ENCODE peak calls at places on chromosome 6, in five cellular contexts. One of them, this sample, is unnamed.

GRCh38 chr6:15915508-15916178 is 213.2 kb upstream of the MYLIP start:
- DNase-seq in fibroblast of lung: no peak
- DNase-seq in GM23338: no peak
- DNase-seq in GM23248: no peak
- DNase-seq in HCT116: no peak
- DNase-seq in this sample: no peak

GRCh38 chr6:55868910-55869479 is 6.4 kb downstream of the BMP5 start:
- DNase-seq in fibroblast of lung: no peak
- DNase-seq in GM23338: no peak
- DNase-seq in GM23248: no peak
- DNase-seq in HCT116: peak
- DNase-seq in this sample: peak

GRCh38 chr6:112237644-112238043 is 16.7 kb downstream of the LAMA4 start:
- DNase-seq in fibroblast of lung: peak
- DNase-seq in GM23338: no peak
- DNase-seq in GM23248: peak
- DNase-seq in HCT116: no peak
- DNase-seq in this sample: no peak

GRCh38 chr6:136587527-136587926 is 37.3 kb upstream of the MAP7 start:
- DNase-seq in fibroblast of lung: peak
- DNase-seq in GM23338: no peak
- DNase-seq in GM23248: peak
- DNase-seq in HCT116: no peak
- DNase-seq in this sample: no peak

GRCh38 chr6:12136905-12137304 is 124.8 kb downstream of the HIVEP1 start:
- DNase-seq in fibroblast of lung: peak
- DNase-seq in GM23338: no peak
- DNase-seq in GM23248: peak
- DNase-seq in HCT116: no peak
- DNase-seq in this sample: no peak

GRCh38 chr6:31946370-31946885 is 533 bp downstream of the CFB start:
- DNase-seq in fibroblast of lung: no peak
- DNase-seq in GM23338: no peak
- DNase-seq in GM23248: no peak
- DNase-seq in HCT116: no peak
- DNase-seq in this sample: no peak

GRCh38 chr6:34025112-34025807 is 120.6 kb downstream of the GRM4 start:
- DNase-seq in fibroblast of lung: no peak
- DNase-seq in GM23338: no peak
- DNase-seq in GM23248: peak
- DNase-seq in HCT116: no peak
- DNase-seq in this sample: no peak

GRCh38 chr6:36698871-36699271 is 1.2 kb downstream of the RAB44 start:
- DNase-seq in fibroblast of lung: no peak
- DNase-seq in GM23338: no peak
- DNase-seq in GM23248: no peak
- DNase-seq in HCT116: no peak
- DNase-seq in this sample: no peak

GRCh38 chr6:79062708-79063107 is 15.3 kb downstream of the PHIP start:
- DNase-seq in fibroblast of lung: no peak
- DNase-seq in GM23338: no peak
- DNase-seq in GM23248: no peak
- DNase-seq in HCT116: no peak
- DNase-seq in this sample: no peak

GRCh38 chr6:144216668-144217218 is 66.4 kb downstream of the STX11 start:
- DNase-seq in fibroblast of lung: no peak
- DNase-seq in GM23338: peak
- DNase-seq in GM23248: no peak
- DNase-seq in HCT116: no peak
- DNase-seq in this sample: no peak

GRCh38 chr6:166581091-166581511 is 5.4 kb downstream of the RAMACL start:
- DNase-seq in fibroblast of lung: no peak
- DNase-seq in GM23338: no peak
- DNase-seq in GM23248: no peak
- DNase-seq in HCT116: no peak
- DNase-seq in this sample: no peak

GRCh38 chr6:40545954-40546353 is 41.2 kb downstream of the LRFN2 start:
- DNase-seq in fibroblast of lung: no peak
- DNase-seq in GM23338: peak
- DNase-seq in GM23248: no peak
- DNase-seq in HCT116: no peak
- DNase-seq in this sample: no peak

GRCh38 chr6:33668914-33669313 is 42.6 kb downstream of the UQCC2 start:
- DNase-seq in fibroblast of lung: no peak
- DNase-seq in GM23338: no peak
- DNase-seq in GM23248: no peak
- DNase-seq in HCT116: no peak
- DNase-seq in this sample: peak

GRCh38 chr6:108027594-108027993 is 46.9 kb downstream of the OSTM1 start:
- DNase-seq in fibroblast of lung: peak
- DNase-seq in GM23338: peak
- DNase-seq in GM23248: peak
- DNase-seq in HCT116: peak
- DNase-seq in this sample: peak

GRCh38 chr6:115969207-115969929 is 91.3 kb downstream of the FRK start:
- DNase-seq in fibroblast of lung: no peak
- DNase-seq in GM23338: peak
- DNase-seq in GM23248: peak
- DNase-seq in HCT116: no peak
- DNase-seq in this sample: no peak

GRCh38 chr6:33929575-33930288 is 125.9 kb upstream of the MLN start:
- DNase-seq in fibroblast of lung: peak
- DNase-seq in GM23338: no peak
- DNase-seq in GM23248: no peak
- DNase-seq in HCT116: no peak
- DNase-seq in this sample: no peak

GRCh38 chr6:101626264-101626663 is 232.8 kb downstream of the GRIK2 start:
- DNase-seq in fibroblast of lung: no peak
- DNase-seq in GM23338: peak
- DNase-seq in GM23248: no peak
- DNase-seq in HCT116: no peak
- DNase-seq in this sample: no peak

GRCh38 chr6:40472354-40472753 is 114.8 kb downstream of the LRFN2 start:
- DNase-seq in fibroblast of lung: no peak
- DNase-seq in GM23338: no peak
- DNase-seq in GM23248: no peak
- DNase-seq in HCT116: no peak
- DNase-seq in this sample: no peak

DNA sequence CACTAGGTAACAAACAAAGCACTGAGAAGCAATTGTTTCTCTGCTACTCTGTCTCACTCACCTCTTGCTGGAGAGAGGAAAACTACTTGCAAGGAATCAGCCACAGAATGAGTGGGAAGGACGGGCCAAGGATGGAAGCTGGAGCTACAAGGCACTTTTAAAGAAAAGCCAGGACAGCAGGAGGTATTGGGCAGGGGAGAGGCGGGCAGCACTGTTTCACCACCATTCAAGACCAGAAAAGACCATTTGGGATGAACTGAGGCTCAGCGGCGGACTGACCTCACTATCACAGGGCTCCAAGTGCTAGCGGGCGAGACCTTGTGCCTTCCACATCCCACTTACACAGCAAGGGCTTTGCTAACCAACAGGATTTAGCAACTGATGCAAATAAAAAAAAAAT is 137.4 kb downstream of the IPCEF1 start:
- DNase-seq in fibroblast of lung: no peak
- DNase-seq in GM23338: peak
- DNase-seq in GM23248: no peak
- DNase-seq in HCT116: no peak
- DNase-seq in this sample: no peak
- H2AFZ ChIP-seq in fibroblast of lung: no peak
- H2AFZ ChIP-seq in GM23338: peak
- H2AFZ ChIP-seq in GM23248: no peak
- H2AFZ ChIP-seq in HCT116: no peak
- H2AFZ ChIP-seq in this sample: no peak

GRCh38 chr6:10415593-10416480 is 963 bp upstream of the TFAP2A start:
- DNase-seq in fibroblast of lung: no peak
- DNase-seq in GM23338: no peak
- DNase-seq in GM23248: no peak
- DNase-seq in HCT116: no peak
- DNase-seq in this sample: no peak

GRCh38 chr6:10414766-10415592 is at the start of gene TFAP2A:
- DNase-seq in fibroblast of lung: no peak
- DNase-seq in GM23338: peak
- DNase-seq in GM23248: peak
- DNase-seq in HCT116: no peak
- DNase-seq in this sample: peak

GRCh38 chr6:10412948-10413849 is 1.7 kb downstream of the TFAP2A start:
- DNase-seq in fibroblast of lung: no peak
- DNase-seq in GM23338: peak
- DNase-seq in GM23248: peak
- DNase-seq in HCT116: no peak
- DNase-seq in this sample: peak

GRCh38 chr6:10412165-10412947 is 2.5 kb downstream of the TFAP2A start:
- DNase-seq in fibroblast of lung: peak
- DNase-seq in GM23338: peak
- DNase-seq in GM23248: peak
- DNase-seq in HCT116: no peak
- DNase-seq in this sample: peak

DNA sequence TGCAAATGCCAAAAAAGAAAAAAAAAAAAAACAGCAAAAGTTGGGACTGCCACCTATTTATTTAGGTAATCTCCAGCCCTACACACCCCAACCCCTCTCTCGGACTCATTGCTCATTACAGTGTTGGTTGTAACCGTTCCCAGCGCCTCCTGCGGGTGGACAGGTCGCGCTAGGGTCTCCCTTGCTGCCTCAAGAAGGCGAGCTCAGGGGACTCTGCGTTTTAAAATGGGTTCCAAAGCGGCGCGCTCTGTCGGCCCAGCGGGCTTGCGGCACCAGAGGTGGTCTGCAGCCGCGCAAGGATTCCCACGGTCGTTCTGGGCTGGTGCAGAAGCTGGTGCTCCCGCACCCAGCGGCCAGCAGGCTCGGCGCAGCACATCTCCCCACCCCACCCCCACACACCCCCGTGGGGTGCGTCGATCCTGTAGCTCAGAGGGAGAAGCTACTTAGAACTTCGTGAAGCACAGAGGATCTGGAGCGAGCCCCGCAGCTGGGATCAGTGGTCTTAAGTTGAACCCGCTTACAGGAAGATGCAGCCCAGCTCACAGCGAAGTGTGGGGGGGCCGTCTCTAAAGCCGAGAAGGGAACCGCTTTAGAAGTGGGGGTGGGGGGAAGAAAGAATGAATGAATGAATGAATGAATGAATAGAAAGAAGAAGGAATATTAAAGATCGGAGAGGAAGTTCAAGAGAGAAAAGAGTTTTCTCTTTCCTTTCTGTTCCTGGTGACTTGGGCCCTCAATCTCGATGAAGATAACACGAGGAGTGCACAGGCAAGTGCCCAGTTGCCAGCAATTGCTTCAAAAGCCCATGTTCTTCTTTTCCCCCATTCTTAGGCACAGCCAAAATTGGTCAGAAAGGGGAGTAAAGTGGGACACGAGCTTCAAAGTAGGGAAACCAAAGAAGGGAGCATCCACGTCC is 766 bp downstream of the TFAP2A start:
- DNase-seq in fibroblast of lung: no peak
- DNase-seq in GM23338: peak
- DNase-seq in GM23248: peak
- DNase-seq in HCT116: no peak
- DNase-seq in this sample: peak
- TF ChIP-seq EZH2 in fibroblast of lung: no peak
- TF ChIP-seq EZH2 in GM23338: peak
- TF ChIP-seq EZH2 in GM23248: peak
- TF ChIP-seq EZH2 in HCT116: no peak
- TF ChIP-seq EZH2 in this sample: no peak

GRCh38 chr6:17985934-17986655 is 1.3 kb downstream of the KIF13A start:
- DNase-seq in fibroblast of lung: no peak
- DNase-seq in GM23338: no peak
- DNase-seq in GM23248: no peak
- DNase-seq in HCT116: no peak
- DNase-seq in this sample: no peak

GRCh38 chr6:17986656-17987575 is 519 bp downstream of the KIF13A start:
- DNase-seq in fibroblast of lung: peak
- DNase-seq in GM23338: peak
- DNase-seq in GM23248: peak
- DNase-seq in HCT116: no peak
- DNase-seq in this sample: peak

GRCh38 chr6:17984399-17984798 is 3.0 kb downstream of the KIF13A start:
- DNase-seq in fibroblast of lung: peak
- DNase-seq in GM23338: no peak
- DNase-seq in GM23248: no peak
- DNase-seq in HCT116: no peak
- DNase-seq in this sample: no peak

GRCh38 chr6:17984822-17985660 is 2.4 kb downstream of the KIF13A start:
- DNase-seq in fibroblast of lung: peak
- DNase-seq in GM23338: no peak
- DNase-seq in GM23248: peak
- DNase-seq in HCT116: no peak
- DNase-seq in this sample: no peak

DNA sequence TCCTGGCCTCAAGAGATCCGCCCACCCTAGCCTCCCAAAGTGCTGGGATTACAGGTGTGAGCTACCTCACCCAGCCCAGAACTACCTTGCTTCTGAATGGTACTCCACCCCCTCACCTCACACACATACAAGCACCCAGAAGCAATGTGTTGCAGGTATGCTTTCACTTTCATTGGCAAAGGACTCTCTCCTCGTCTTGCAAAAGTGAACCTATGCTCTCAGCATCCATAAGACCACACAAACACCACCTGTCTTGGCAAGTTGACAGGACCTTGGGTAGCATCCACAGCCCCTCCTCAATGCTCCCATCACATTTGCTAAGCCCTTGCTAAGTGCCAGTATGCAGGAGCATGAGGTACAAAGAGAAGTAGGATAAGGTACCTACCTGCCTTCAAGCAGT is 3.7 kb downstream of the KIF13A start:
- DNase-seq in fibroblast of lung: no peak
- DNase-seq in GM23338: no peak
- DNase-seq in GM23248: no peak
- DNase-seq in HCT116: no peak
- DNase-seq in this sample: no peak
- H3K4me3 ChIP-seq in fibroblast of lung: no peak
- H3K4me3 ChIP-seq in GM23338: no peak
- H3K4me3 ChIP-seq in GM23248: no peak
- H3K4me3 ChIP-seq in HCT116: no peak
- H3K4me3 ChIP-seq in this sample: no peak

DNA sequence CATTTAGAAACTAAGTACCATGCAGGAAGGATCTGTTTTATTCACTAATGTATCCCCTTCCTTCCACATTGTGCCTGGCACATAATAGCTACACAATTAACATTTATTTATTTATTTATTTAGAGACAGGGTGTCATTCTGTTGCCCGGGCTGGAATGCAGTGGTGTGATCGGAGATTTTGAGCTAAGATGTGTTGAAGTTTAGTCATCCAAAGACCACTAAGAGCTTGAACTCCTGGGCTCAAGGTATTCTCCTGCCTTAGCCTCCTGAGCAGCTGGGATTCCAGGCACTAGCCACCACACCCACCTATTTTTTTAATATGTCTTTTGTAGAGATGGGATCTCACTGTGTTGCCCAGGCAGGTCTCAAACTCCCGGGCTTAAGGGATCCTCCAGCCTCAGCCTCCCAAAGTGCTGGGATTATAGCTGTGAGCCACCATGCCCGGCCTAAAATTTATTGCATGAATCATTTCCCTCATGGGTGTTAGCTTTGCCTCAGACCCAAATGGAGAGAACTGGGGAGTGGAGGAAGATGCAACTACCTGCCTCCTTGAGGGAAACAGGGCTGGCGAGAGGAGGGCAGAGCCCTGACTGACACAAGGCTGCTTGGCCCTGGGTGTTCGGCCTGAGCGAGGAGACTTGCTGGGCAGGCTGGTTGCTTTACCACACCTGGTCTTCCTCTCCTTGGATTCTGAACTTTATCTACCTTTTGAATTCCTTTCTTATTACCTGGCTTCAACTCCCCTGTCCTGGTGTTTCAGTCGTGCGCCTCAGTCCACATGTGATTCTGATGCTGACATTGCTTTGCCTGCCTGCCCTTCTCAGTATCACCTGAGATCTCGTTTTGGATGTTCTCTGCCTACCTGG is 1.7 kb upstream of the DYNLT1 start:
- DNase-seq in fibroblast of lung: no peak
- DNase-seq in GM23338: no peak
- DNase-seq in GM23248: no peak
- DNase-seq in HCT116: no peak
- DNase-seq in this sample: peak
- H2AFZ ChIP-seq in fibroblast of lung: no peak
- H2AFZ ChIP-seq in GM23338: no peak
- H2AFZ ChIP-seq in GM23248: no peak
- H2AFZ ChIP-seq in HCT116: no peak
- H2AFZ ChIP-seq in this sample: peak